ENCODE peak calls at places on chromosomes 3 and 15, in ten cellular contexts. W is cardiac fibroblast, Q is choroid plexus epithelial cell, C is PC-9, T is GM12865, A is right atrium auricular region, X is K562, O is Panc1, K is omental fat pad, Z is OCI-LY7. N is an unnamed sample.

GRCh38 chr15:99154271-99154670 is 49.4 kb downstream of the SYNM start:
- DNase-seq in W (peak; percentile 12), Q (no peak), A (no peak), C (no peak), Z (no peak), O (no peak), X (no peak), T (no peak), K (no peak), N (no peak)

GRCh38 chr3:27325419-27325818 is 43.8 kb downstream of the NEK10 start:
- DNase-seq in K (no peak), X (no peak), W (no peak), Z (no peak), O (no peak), Q (peak; percentile 8), C (no peak), A (no peak), T (no peak), N (no peak)

GRCh38 chr15:96160800-96161199 is 169.7 kb upstream of the NR2F2 start:
- DNase-seq in W (no peak), Q (no peak), A (no peak), O (no peak), X (no peak), K (no peak), Z (no peak), T (no peak), C (no peak), N (no peak)

GRCh38 chr3:56802411-56802745 is 629 bp upstream of the ARHGEF3 start:
- DNase-seq in A (no peak), T (no peak), C (no peak), Z (no peak), Q (no peak), O (no peak), W (no peak), X (no peak), K (no peak), N (no peak)

GRCh38 chr3:55750525-55750924 is 263.4 kb upstream of the WNT5A start:
- DNase-seq in Q (peak; percentile 86), O (no peak), K (no peak), C (peak; percentile 75), A (no peak), X (no peak), Z (no peak), T (no peak), W (peak; percentile 78), N (no peak)

GRCh38 chr15:71400347-71400746 is 285.1 kb downstream of the THSD4 start:
- DNase-seq in A (no peak), W (no peak), T (no peak), K (no peak), X (no peak), Z (no peak), O (no peak), Q (no peak), C (no peak), N (no peak)

GRCh38 chr3:71754610-71755253 is 1.1 kb downstream of the GPR27 start:
- DNase-seq in A (no peak), Q (no peak), K (no peak), Z (no peak), O (no peak), C (no peak), T (no peak), X (no peak), W (no peak), N (no peak)

GRCh38 chr15:28110416-28110975 is 11.4 kb upstream of the OCA2 start:
- DNase-seq in C (no peak), T (no peak), W (no peak), X (no peak), K (no peak), A (no peak), Z (no peak), O (no peak), Q (no peak), N (no peak)

GRCh38 chr3:150970665-150971327 is 1.7 kb downstream of the CLRN1 start:
- DNase-seq in T (no peak), A (no peak), Z (no peak), O (peak; percentile 22), W (peak; percentile 75), X (no peak), C (peak; percentile 31), K (no peak), Q (peak; percentile 77), N (no peak)

GRCh38 chr15:57443486-57443885 is 67.2 kb downstream of the CGNL1 start:
- DNase-seq in T (no peak), C (no peak), X (no peak), O (no peak), A (no peak), K (no peak), Q (no peak), Z (no peak), W (no peak), N (no peak)

GRCh38 chr3:20622304-20622703 is 436.3 kb upstream of the SGO1 start:
- DNase-seq in O (no peak), Z (no peak), T (no peak), K (no peak), Q (no peak), W (peak; percentile 49), X (no peak), A (no peak), C (no peak), N (no peak)

GRCh38 chr3:187878776-187879524 is 133.7 kb upstream of the BCL6 start:
- DNase-seq in A (no peak), Z (no peak), C (peak; percentile 19), Q (peak; percentile 76), K (no peak), O (no peak), W (peak; percentile 52), T (no peak), X (no peak), N (no peak)

GRCh38 chr3:172711457-172711800 is 562 bp upstream of the NCEH1 start:
- DNase-seq in X (no peak), C (peak; percentile 63), K (no peak), Q (no peak), Z (peak; percentile 62), W (no peak), O (no peak), A (peak; percentile 59), T (peak; percentile 26), N (no peak)

GRCh38 chr3:158679547-158680000 is 7.1 kb upstream of the LXN start:
- DNase-seq in O (no peak), Z (no peak), T (no peak), Q (peak; percentile 50), X (peak; percentile 68), K (no peak), W (peak; percentile 43), A (no peak), C (no peak), N (no peak)

GRCh38 chr3:174973465-174973864 is 114.3 kb downstream of the NAALADL2 start:
- DNase-seq in T (no peak), C (peak; percentile 41), A (no peak), O (no peak), W (no peak), X (no peak), Q (no peak), Z (no peak), K (no peak), N (no peak)

GRCh38 chr3:41126961-41127360 is 72.3 kb upstream of the CTNNB1 start:
- DNase-seq in X (no peak), K (no peak), Z (no peak), A (no peak), T (no peak), Q (peak; percentile 50), C (no peak), W (no peak), O (no peak), N (no peak)

GRCh38 chr15:56832125-56832524 is 86.3 kb upstream of the TCF12 start:
- DNase-seq in A (no peak), C (no peak), W (peak; percentile 5), Q (no peak), O (no peak), X (no peak), T (no peak), K (no peak), Z (no peak), N (no peak)

GRCh38 chr3:39062180-39062579 is 10.4 kb downstream of the WDR48 start:
- DNase-seq in O (no peak), A (no peak), K (no peak), Z (no peak), T (no peak), W (no peak), C (no peak), X (no peak), Q (no peak), N (no peak)

DNA sequence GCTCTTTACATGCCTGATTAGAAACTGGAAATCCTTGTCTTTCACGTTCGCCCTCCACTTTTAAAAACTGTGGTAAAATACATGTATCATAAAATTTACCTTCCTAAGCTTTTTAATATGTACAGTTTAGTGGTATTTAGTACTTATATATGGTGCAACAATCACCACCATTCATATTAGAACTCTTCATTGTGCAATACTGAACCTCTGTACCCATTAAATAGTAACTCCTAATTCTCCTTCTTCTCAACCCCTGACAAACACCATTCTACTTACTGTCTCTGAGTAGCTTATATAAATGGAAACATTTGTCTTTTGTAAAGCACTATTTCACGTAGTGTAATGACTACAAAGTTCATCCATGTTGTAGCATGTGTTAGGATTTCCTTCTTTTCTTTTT is 28.2 kb downstream of the GRM2 start:
- DNase-seq in Z (no peak), A (no peak), W (no peak), T (no peak), C (no peak), O (no peak), K (no peak), X (no peak), Q (no peak), N (no peak)
- TF ChIP-seq CTCF in Z (no peak), A (no peak), W (no peak), T (no peak), C (no peak), O (no peak), K (no peak), X (no peak), Q (no peak), N (no peak)

GRCh38 chr3:154904328-154904727 is 175.8 kb upstream of the MME start:
- DNase-seq in A (no peak), O (no peak), C (peak; percentile 3), K (no peak), T (peak; percentile 9), W (peak; percentile 63), Z (peak; percentile 66), X (peak; percentile 21), Q (peak; percentile 64), N (no peak)
- TF ChIP-seq CTCF in A (no peak), O (peak; percentile 27), C (peak; percentile 64), K (no peak), T (peak; percentile 16), W (peak; percentile 54), Z (peak; percentile 83), X (peak; percentile 31), Q (peak; percentile 70), N (no peak)

GRCh38 chr3:169390310-169390731 is 273.2 kb downstream of the MECOM start:
- DNase-seq in Q (peak; percentile 31), A (no peak), K (no peak), Z (no peak), C (peak; percentile 35), X (no peak), O (no peak), T (peak; percentile 37), W (peak; percentile 24), N (no peak)
- TF ChIP-seq CTCF in Q (peak; percentile 36), A (no peak), K (no peak), Z (peak; percentile 25), C (peak; percentile 44), X (no peak), O (peak; percentile 5), T (no peak), W (no peak), N (no peak)

DNA sequence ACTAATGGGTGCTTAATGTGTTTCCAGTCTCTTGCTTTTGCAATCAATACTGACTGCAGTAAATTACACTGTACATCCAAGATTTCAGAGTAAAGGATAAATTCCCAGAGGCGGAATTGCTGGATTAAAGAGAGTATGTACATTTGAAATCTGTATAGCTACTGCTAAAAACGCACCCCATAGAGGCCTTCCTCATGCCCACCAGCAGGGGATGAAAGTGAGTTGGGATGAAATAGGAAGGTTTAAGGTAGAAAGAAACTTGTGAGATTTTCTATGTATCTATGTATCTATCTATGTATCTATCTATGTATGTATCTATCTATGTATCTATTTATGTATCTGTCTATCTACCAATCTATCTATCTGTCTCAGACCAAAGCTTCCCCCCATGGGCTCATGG is 28.4 kb downstream of the TMEM44 start:
- DNase-seq in Z (no peak), A (no peak), Q (peak; percentile 47), K (no peak), W (no peak), O (no peak), X (no peak), C (no peak), T (no peak), N (no peak)
- TF ChIP-seq CTCF in Z (peak; percentile 61), A (no peak), Q (peak; percentile 71), K (no peak), W (peak; percentile 59), O (no peak), X (no peak), C (peak; percentile 83), T (no peak), N (no peak)